ENCODE peak calls at places on chromosomes 2 and 18, in five cellular contexts. O, S, P, Q and Z are unnamed samples.

GRCh38 chr2:19425419-19425818 is 67.0 kb upstream of the OSR1 start:
- DNase-seq in O (no peak), S (no peak), P (no peak), Q (no peak), Z (no peak)

GRCh38 chr18:8808001-8808400 is 102.6 kb downstream of the MTCL1 start:
- DNase-seq in O (no peak), S (no peak), P (no peak), Q (no peak), Z (no peak)

GRCh38 chr2:10559101-10559500 is 111.0 kb upstream of the ODC1 start:
- DNase-seq in O (no peak), S (no peak), P (no peak), Q (no peak), Z (no peak)

GRCh38 chr2:74201596-74201995 is 3.2 kb downstream of the MTHFD2 start:
- DNase-seq in O (no peak), S (no peak), P (no peak), Q (no peak), Z (no peak)

GRCh38 chr18:67192535-67192934 is 324.0 kb downstream of the DSEL start:
- DNase-seq in O (no peak), S (no peak), P (no peak), Q (no peak), Z (no peak)

GRCh38 chr2:129499747-129500146 is 479.7 kb upstream of the RAB6C start:
- DNase-seq in O (no peak), S (no peak), P (no peak), Q (no peak), Z (no peak)

GRCh38 chr2:58614259-58614658 is 373.1 kb upstream of the FANCL start:
- DNase-seq in O (peak; percentile 83), S (no peak), P (no peak), Q (no peak), Z (no peak)

GRCh38 chr18:49563130-49563540 is 1.3 kb downstream of the LIPG start:
- DNase-seq in O (no peak), S (no peak), P (no peak), Q (no peak), Z (no peak)

GRCh38 chr18:4004176-4004829 is 450.8 kb downstream of the DLGAP1 start:
- DNase-seq in O (no peak), S (no peak), P (no peak), Q (no peak), Z (no peak)

GRCh38 chr2:1154710-1155594 is 204.3 kb downstream of the SNTG2 start:
- DNase-seq in O (no peak), S (no peak), P (no peak), Q (no peak), Z (no peak)

GRCh38 chr2:25697559-25698341 is 24.4 kb upstream of the DTNB start:
- DNase-seq in O (peak; percentile 29), S (peak; percentile 45), P (no peak), Q (peak; percentile 24), Z (no peak)

GRCh38 chr2:233053928-233054774 is 6.0 kb upstream of the INPP5D start:
- DNase-seq in O (peak; percentile 33), S (peak; percentile 92), P (peak; percentile 48), Q (peak; percentile 17), Z (no peak)

GRCh38 chr18:58657081-58657480 is 14.2 kb upstream of the MALT1 start:
- DNase-seq in O (no peak), S (no peak), P (no peak), Q (no peak), Z (no peak)

GRCh38 chr2:130327703-130328527 is 14.8 kb upstream of the IMP4 start:
- DNase-seq in O (no peak), S (no peak), P (no peak), Q (no peak), Z (no peak)

GRCh38 chr2:16114836-16115235 is 174.5 kb downstream of the MYCN start:
- DNase-seq in O (no peak), S (no peak), P (no peak), Q (no peak), Z (no peak)

GRCh38 chr18:57023483-57023882 is 123.4 kb upstream of the BOD1L2 start:
- DNase-seq in O (no peak), S (no peak), P (no peak), Q (no peak), Z (no peak)

GRCh38 chr2:117562654-117563053 is 251.8 kb upstream of the DDX18 start:
- DNase-seq in O (peak; percentile 12), S (no peak), P (no peak), Q (no peak), Z (no peak)

GRCh38 chr2:219285894-219286425 is 6.8 kb downstream of the DNAJB2 start:
- DNase-seq in O (no peak), S (no peak), P (no peak), Q (no peak), Z (peak; percentile 56)

GRCh38 chr2:3633982-3634630 is 23.9 kb upstream of the ALLC start:
- DNase-seq in O (no peak), S (peak; percentile 14), P (no peak), Q (no peak), Z (peak; percentile 12)

GRCh38 chr2:113886479-113887383 is 3.2 kb upstream of the ACTR3 start:
- DNase-seq in O (no peak), S (peak; percentile 68), P (no peak), Q (no peak), Z (no peak)

GRCh38 chr2:239936838-239937581 is 88.1 kb downstream of the NDUFA10 start:
- DNase-seq in O (no peak), S (peak; percentile 31), P (no peak), Q (no peak), Z (no peak)

GRCh38 chr2:636649-637405 is 40.4 kb downstream of the TMEM18 start:
- DNase-seq in O (peak; percentile 66), S (peak; percentile 82), P (peak; percentile 65), Q (peak; percentile 19), Z (no peak)

GRCh38 chr2:75474115-75474514 is 86.6 kb downstream of the EVA1A start:
- DNase-seq in O (no peak), S (no peak), P (no peak), Q (no peak), Z (no peak)

GRCh38 chr2:27020337-27020948 is 12.3 kb upstream of the TMEM214 start:
- DNase-seq in O (no peak), S (no peak), P (no peak), Q (no peak), Z (no peak)

GRCh38 chr18:43605224-43605623 is 327.9 kb upstream of the SYT4 start:
- DNase-seq in O (no peak), S (no peak), P (no peak), Q (no peak), Z (no peak)

GRCh38 chr2:163779970-163780597 is 44.3 kb upstream of the FIGN start:
- DNase-seq in O (peak; percentile 57), S (no peak), P (no peak), Q (peak; percentile 5), Z (no peak)

GRCh38 chr2:190069936-190070696 is 7.6 kb upstream of the MSTN start:
- DNase-seq in O (peak; percentile 57), S (no peak), P (peak; percentile 34), Q (peak; percentile 58), Z (peak; percentile 48)

GRCh38 chr18:36535202-36535935 is 237.9 kb downstream of the FHOD3 start:
- DNase-seq in O (no peak), S (no peak), P (no peak), Q (no peak), Z (no peak)

GRCh38 chr2:138373993-138374408 is 127.6 kb upstream of the SPOPL start:
- DNase-seq in O (peak; percentile 52), S (no peak), P (no peak), Q (peak; percentile 37), Z (peak; percentile 20)

GRCh38 chr2:237196866-237197618 is 111.4 kb downstream of the COPS8 start:
- DNase-seq in O (peak; percentile 34), S (no peak), P (no peak), Q (peak; percentile 57), Z (no peak)

GRCh38 chr2:199973703-199974102 is 18.3 kb downstream of the MAIP1 start:
- DNase-seq in O (no peak), S (no peak), P (no peak), Q (peak; percentile 8), Z (peak; percentile 29)

GRCh38 chr2:235766206-235766794 is 272.5 kb downstream of the AGAP1 start:
- DNase-seq in O (peak; percentile 84), S (peak; percentile 74), P (peak; percentile 50), Q (peak; percentile 27), Z (peak; percentile 24)

GRCh38 chr2:3189076-3189591 is 188.5 kb downstream of the EIPR1 start:
- DNase-seq in O (no peak), S (no peak), P (no peak), Q (no peak), Z (no peak)

GRCh38 chr2:171389780-171390179 is 44.0 kb downstream of the METTL8 start:
- DNase-seq in O (no peak), S (no peak), P (no peak), Q (no peak), Z (no peak)

GRCh38 chr2:42756150-42756549 is 7.8 kb downstream of the OXER1 start:
- DNase-seq in O (no peak), S (no peak), P (no peak), Q (no peak), Z (no peak)

GRCh38 chr2:191441761-191442160 is 196.6 kb downstream of the MYO1B start:
- DNase-seq in O (no peak), S (no peak), P (no peak), Q (no peak), Z (no peak)

GRCh38 chr2:66389651-66390131 is 45.2 kb upstream of the MEIS1 start:
- DNase-seq in O (no peak), S (no peak), P (no peak), Q (no peak), Z (no peak)

GRCh38 chr2:240777416-240778212 is 42.4 kb downstream of the KIF1A start:
- DNase-seq in O (no peak), S (no peak), P (no peak), Q (no peak), Z (no peak)

GRCh38 chr2:163207706-163208370 is 369.3 kb upstream of the KCNH7 start:
- DNase-seq in O (no peak), S (no peak), P (no peak), Q (no peak), Z (no peak)

GRCh38 chr2:102637358-102637757 is 18.0 kb downstream of the SLC9A2 start:
- DNase-seq in O (no peak), S (no peak), P (no peak), Q (no peak), Z (no peak)